ENCODE peak calls at places on chromosomes 2 and 18, in six cellular contexts. One of them, this sample, is unnamed.

GRCh38 chr18:75208055-75208835 is 694 bp downstream of the PTGR3 start:
- DNase-seq in suprapubic skin: peak
- DNase-seq in HepG2: peak
- DNase-seq in A549: no peak
- DNase-seq in stomach: peak
- DNase-seq in ovary: peak
- DNase-seq in this sample: peak

GRCh38 chr2:169361706-169362345 is 508 bp downstream of the LRP2 start:
- DNase-seq in suprapubic skin: no peak
- DNase-seq in HepG2: no peak
- DNase-seq in A549: peak
- DNase-seq in stomach: no peak
- DNase-seq in ovary: no peak
- DNase-seq in this sample: no peak

GRCh38 chr18:48932462-48932818 is 18.3 kb downstream of the SMAD7 start:
- DNase-seq in suprapubic skin: no peak
- DNase-seq in HepG2: no peak
- DNase-seq in A549: no peak
- DNase-seq in stomach: no peak
- DNase-seq in ovary: no peak
- DNase-seq in this sample: no peak

GRCh38 chr2:192390401-192390800 is 195.7 kb upstream of the TMEFF2 start:
- DNase-seq in suprapubic skin: no peak
- DNase-seq in HepG2: no peak
- DNase-seq in A549: no peak
- DNase-seq in stomach: no peak
- DNase-seq in ovary: no peak
- DNase-seq in this sample: no peak

GRCh38 chr2:19358242-19359020 is at the start of gene OSR1:
- DNase-seq in suprapubic skin: peak
- DNase-seq in HepG2: peak
- DNase-seq in A549: peak
- DNase-seq in stomach: peak
- DNase-seq in ovary: peak
- DNase-seq in this sample: peak

GRCh38 chr2:26493631-26494030 is 15.7 kb upstream of the OTOF start:
- DNase-seq in suprapubic skin: no peak
- DNase-seq in HepG2: no peak
- DNase-seq in A549: no peak
- DNase-seq in stomach: no peak
- DNase-seq in ovary: no peak
- DNase-seq in this sample: no peak

GRCh38 chr18:46859855-46860254 is 57.5 kb downstream of the PIAS2 start:
- DNase-seq in suprapubic skin: no peak
- DNase-seq in HepG2: no peak
- DNase-seq in A549: no peak
- DNase-seq in stomach: no peak
- DNase-seq in ovary: no peak
- DNase-seq in this sample: no peak

GRCh38 chr18:51025512-51025911 is 4.5 kb upstream of the SMAD4 start:
- DNase-seq in suprapubic skin: no peak
- DNase-seq in HepG2: no peak
- DNase-seq in A549: no peak
- DNase-seq in stomach: no peak
- DNase-seq in ovary: no peak
- DNase-seq in this sample: no peak

GRCh38 chr2:208039661-208040060 is 14.3 kb upstream of the PLEKHM3 start:
- DNase-seq in suprapubic skin: no peak
- DNase-seq in HepG2: no peak
- DNase-seq in A549: no peak
- DNase-seq in stomach: no peak
- DNase-seq in ovary: no peak
- DNase-seq in this sample: no peak

GRCh38 chr2:120349125-120349921 is 3.4 kb downstream of the INHBB start:
- DNase-seq in suprapubic skin: no peak
- DNase-seq in HepG2: no peak
- DNase-seq in A549: no peak
- DNase-seq in stomach: no peak
- DNase-seq in ovary: no peak
- DNase-seq in this sample: no peak

GRCh38 chr2:227256605-227257004 is 68.4 kb upstream of the MFF start:
- DNase-seq in suprapubic skin: no peak
- DNase-seq in HepG2: no peak
- DNase-seq in A549: no peak
- DNase-seq in stomach: no peak
- DNase-seq in ovary: no peak
- DNase-seq in this sample: no peak

GRCh38 chr2:201122276-201122675 is 6.3 kb downstream of the CFLAR start:
- DNase-seq in suprapubic skin: no peak
- DNase-seq in HepG2: no peak
- DNase-seq in A549: no peak
- DNase-seq in stomach: no peak
- DNase-seq in ovary: no peak
- DNase-seq in this sample: no peak

GRCh38 chr2:96760986-96761832 is 507 bp downstream of the CNNM4 start:
- DNase-seq in suprapubic skin: peak
- DNase-seq in HepG2: peak
- DNase-seq in A549: no peak
- DNase-seq in stomach: peak
- DNase-seq in ovary: peak
- DNase-seq in this sample: peak

DNA sequence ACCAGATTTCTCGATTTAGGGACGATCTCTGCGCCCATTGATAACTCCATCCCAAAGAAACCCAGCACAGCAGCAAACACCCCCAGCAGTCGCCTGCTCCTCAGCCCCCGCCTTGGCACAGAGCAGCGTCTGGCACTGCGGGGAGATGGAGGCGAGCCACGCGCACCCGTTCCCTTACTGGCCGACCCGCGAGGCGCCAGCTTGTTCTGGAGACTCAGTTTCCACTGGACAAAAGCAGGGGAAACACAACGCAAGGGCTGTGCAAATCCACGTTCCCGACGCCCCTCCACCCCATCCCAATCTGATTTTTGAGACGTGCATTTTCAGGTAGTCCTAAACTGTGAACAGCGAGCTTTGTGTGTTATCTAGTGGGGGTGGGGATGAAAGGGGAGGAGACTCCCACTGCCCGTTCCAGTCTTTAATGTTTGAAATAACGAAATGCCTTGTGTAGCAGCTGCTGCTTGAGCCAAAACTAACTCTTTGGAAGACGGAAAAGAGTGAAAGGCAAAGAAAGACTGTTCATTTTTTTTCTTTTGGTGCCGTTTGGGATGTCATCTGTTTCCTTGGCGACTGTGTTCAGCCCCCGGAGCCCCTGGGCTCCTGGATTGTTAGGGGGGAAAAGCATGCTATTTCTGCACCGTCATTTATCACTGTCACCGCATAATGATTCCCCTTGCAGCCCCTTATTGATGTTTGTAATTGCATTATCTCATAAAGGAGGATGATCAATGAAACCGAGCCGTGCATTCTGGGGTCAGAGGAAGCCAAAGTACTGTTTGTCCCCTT is 143.3 kb downstream of the MEIS1 start:
- DNase-seq in suprapubic skin: no peak
- DNase-seq in HepG2: no peak
- DNase-seq in A549: no peak
- DNase-seq in stomach: no peak
- DNase-seq in ovary: peak
- DNase-seq in this sample: peak
- H3K27ac ChIP-seq in suprapubic skin: peak
- H3K27ac ChIP-seq in HepG2: no peak
- H3K27ac ChIP-seq in A549: no peak
- H3K27ac ChIP-seq in stomach: peak
- H3K27ac ChIP-seq in ovary: peak
- H3K27ac ChIP-seq in this sample: peak

GRCh38 chr2:45909677-45910191 is 258.3 kb downstream of the PRKCE start:
- DNase-seq in suprapubic skin: no peak
- DNase-seq in HepG2: no peak
- DNase-seq in A549: no peak
- DNase-seq in stomach: no peak
- DNase-seq in ovary: no peak
- DNase-seq in this sample: no peak
- TF ChIP-seq EP300 in suprapubic skin: no peak
- TF ChIP-seq EP300 in HepG2: no peak
- TF ChIP-seq EP300 in A549: no peak
- TF ChIP-seq EP300 in stomach: no peak
- TF ChIP-seq EP300 in ovary: no peak
- TF ChIP-seq EP300 in this sample: no peak

GRCh38 chr18:10086458-10086857 is 172.6 kb downstream of the VAPA start:
- DNase-seq in suprapubic skin: no peak
- DNase-seq in HepG2: no peak
- DNase-seq in A549: no peak
- DNase-seq in stomach: no peak
- DNase-seq in ovary: no peak
- DNase-seq in this sample: no peak
- H3K27ac ChIP-seq in suprapubic skin: no peak
- H3K27ac ChIP-seq in HepG2: no peak
- H3K27ac ChIP-seq in A549: no peak
- H3K27ac ChIP-seq in stomach: no peak
- H3K27ac ChIP-seq in ovary: no peak
- H3K27ac ChIP-seq in this sample: no peak

GRCh38 chr2:102100371-102101096 is 42.0 kb upstream of the IL1R1 start:
- DNase-seq in suprapubic skin: no peak
- DNase-seq in HepG2: peak
- DNase-seq in A549: no peak
- DNase-seq in stomach: no peak
- DNase-seq in ovary: no peak
- DNase-seq in this sample: no peak
- TF ChIP-seq EP300 in suprapubic skin: no peak
- TF ChIP-seq EP300 in HepG2: peak
- TF ChIP-seq EP300 in A549: peak
- TF ChIP-seq EP300 in stomach: no peak
- TF ChIP-seq EP300 in ovary: no peak
- TF ChIP-seq EP300 in this sample: no peak

GRCh38 chr2:54336136-54336976 is 80.3 kb upstream of the TSPYL6 start:
- DNase-seq in suprapubic skin: no peak
- DNase-seq in HepG2: no peak
- DNase-seq in A549: no peak
- DNase-seq in stomach: no peak
- DNase-seq in ovary: no peak
- DNase-seq in this sample: no peak
- H3K27ac ChIP-seq in suprapubic skin: no peak
- H3K27ac ChIP-seq in HepG2: no peak
- H3K27ac ChIP-seq in A549: no peak
- H3K27ac ChIP-seq in stomach: peak
- H3K27ac ChIP-seq in ovary: no peak
- H3K27ac ChIP-seq in this sample: no peak

GRCh38 chr2:177753682-177754475 is 318.7 kb downstream of the PDE11A start:
- DNase-seq in suprapubic skin: peak
- DNase-seq in HepG2: no peak
- DNase-seq in A549: peak
- DNase-seq in stomach: peak
- DNase-seq in ovary: peak
- DNase-seq in this sample: peak
- TF ChIP-seq EP300 in suprapubic skin: no peak
- TF ChIP-seq EP300 in HepG2: no peak
- TF ChIP-seq EP300 in A549: no peak
- TF ChIP-seq EP300 in stomach: no peak
- TF ChIP-seq EP300 in ovary: peak
- TF ChIP-seq EP300 in this sample: peak

DNA sequence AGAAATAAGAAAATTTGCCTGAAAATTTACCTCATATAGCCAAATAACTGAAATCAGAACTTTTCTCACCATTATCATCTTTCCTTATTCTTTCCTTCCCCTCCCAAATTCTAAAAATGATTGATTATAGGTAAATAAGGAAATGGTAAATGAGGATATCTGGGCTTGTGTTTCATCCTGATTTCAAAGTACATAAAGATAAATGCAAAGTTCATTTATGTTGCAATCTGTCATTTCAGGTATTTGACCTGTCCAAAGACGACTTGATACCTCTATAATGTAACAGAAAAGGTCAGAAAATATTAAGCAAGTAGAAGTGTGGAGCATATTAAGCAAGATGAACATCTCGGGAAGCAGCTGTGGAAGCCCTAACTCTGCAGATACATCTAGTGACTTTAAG is 3.4 kb downstream of the RBBP8 start:
- DNase-seq in suprapubic skin: no peak
- DNase-seq in HepG2: peak
- DNase-seq in A549: no peak
- DNase-seq in stomach: no peak
- DNase-seq in ovary: no peak
- DNase-seq in this sample: no peak
- H3K27ac ChIP-seq in suprapubic skin: no peak
- H3K27ac ChIP-seq in HepG2: no peak
- H3K27ac ChIP-seq in A549: no peak
- H3K27ac ChIP-seq in stomach: no peak
- H3K27ac ChIP-seq in ovary: no peak
- H3K27ac ChIP-seq in this sample: no peak

DNA sequence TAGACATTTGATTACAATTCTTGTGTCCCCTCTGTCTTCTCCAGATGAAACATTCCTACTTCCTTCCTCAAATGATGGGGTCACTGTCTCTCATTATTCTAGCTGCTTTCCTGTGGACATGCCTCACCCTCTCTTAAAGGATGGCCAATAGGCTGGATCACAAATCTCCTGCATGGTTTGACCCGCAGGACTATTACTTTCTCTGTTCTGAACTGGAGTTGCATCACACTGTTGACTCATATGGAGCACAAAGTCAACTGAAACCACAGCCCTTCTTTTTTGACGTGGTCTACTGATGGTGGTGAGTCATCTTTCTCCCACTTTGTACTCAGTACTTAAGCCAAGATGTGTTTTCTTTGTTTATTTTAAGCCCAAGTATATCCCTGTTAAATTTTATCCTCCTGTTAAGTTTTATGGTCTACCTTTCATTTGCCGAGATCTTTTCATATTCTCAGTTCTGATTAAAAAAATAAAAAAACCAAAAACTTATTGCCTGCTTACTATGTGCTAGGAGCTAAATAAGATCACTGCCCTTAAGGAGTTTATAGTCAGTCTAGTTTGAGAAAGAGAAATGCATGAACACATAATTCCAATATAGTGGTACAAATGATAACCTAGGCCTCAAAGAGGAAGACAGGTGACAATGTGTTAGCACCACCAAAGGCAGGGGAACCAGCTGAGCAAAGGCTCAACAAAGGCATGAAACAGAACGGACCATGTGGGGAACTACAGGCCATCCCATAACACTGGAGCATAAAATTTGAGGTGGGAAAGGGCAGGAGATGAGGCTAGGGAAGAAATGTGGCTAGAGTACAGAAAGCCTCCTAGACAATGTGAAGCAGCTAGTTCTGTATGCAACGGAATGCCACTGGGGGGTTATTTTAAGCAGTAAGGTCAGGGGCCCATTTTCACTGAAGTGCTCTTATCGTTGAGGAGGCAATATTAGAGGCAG is 67.6 kb upstream of the ZFP36L2 start:
- DNase-seq in suprapubic skin: no peak
- DNase-seq in HepG2: peak
- DNase-seq in A549: peak
- DNase-seq in stomach: no peak
- DNase-seq in ovary: no peak
- DNase-seq in this sample: peak
- TF ChIP-seq EP300 in suprapubic skin: no peak
- TF ChIP-seq EP300 in HepG2: peak
- TF ChIP-seq EP300 in A549: peak
- TF ChIP-seq EP300 in stomach: no peak
- TF ChIP-seq EP300 in ovary: peak
- TF ChIP-seq EP300 in this sample: peak

GRCh38 chr2:170530284-170530745 is 184.8 kb upstream of the SP5 start:
- DNase-seq in suprapubic skin: peak
- DNase-seq in HepG2: peak
- DNase-seq in A549: peak
- DNase-seq in stomach: peak
- DNase-seq in ovary: peak
- DNase-seq in this sample: peak
- H3K27ac ChIP-seq in suprapubic skin: peak
- H3K27ac ChIP-seq in HepG2: no peak
- H3K27ac ChIP-seq in A549: no peak
- H3K27ac ChIP-seq in stomach: no peak
- H3K27ac ChIP-seq in ovary: peak
- H3K27ac ChIP-seq in this sample: peak

This sample was measured in sigmoid colon.